ENCODE peak calls at places on chromosomes 16 and 17, in eight cellular contexts. One of them, this sample, is unnamed.

GRCh38 chr16:66996324-66996982 is 8.1 kb downstream of the CES4A start:
- DNase-seq in midbrain: peak
- DNase-seq in stomach: peak
- DNase-seq in activated T-cell treated with anti-CD3 and anti-CD28 coated beads for 4 hours: no peak
- DNase-seq in coronary artery: peak
- DNase-seq in cardiac fibroblast: peak
- DNase-seq in stimulated activated CD8-positive, alpha-beta memory T cell treated with anti-CD3 and anti-CD28 coated beads, Interleukin-7, amount 100 ng/mL, for 1 hour: no peak
- DNase-seq in BJ: peak
- DNase-seq in this sample: peak

GRCh38 chr16:79580465-79581200 is 19.9 kb downstream of the MAF start:
- DNase-seq in midbrain: no peak
- DNase-seq in stomach: no peak
- DNase-seq in activated T-cell treated with anti-CD3 and anti-CD28 coated beads for 4 hours: no peak
- DNase-seq in coronary artery: no peak
- DNase-seq in cardiac fibroblast: no peak
- DNase-seq in stimulated activated CD8-positive, alpha-beta memory T cell treated with anti-CD3 and anti-CD28 coated beads, Interleukin-7, amount 100 ng/mL, for 1 hour: no peak
- DNase-seq in BJ: no peak
- DNase-seq in this sample: no peak

GRCh38 chr16:27551046-27551445 is 1.1 kb downstream of the KATNIP start:
- DNase-seq in midbrain: no peak
- DNase-seq in stomach: no peak
- DNase-seq in activated T-cell treated with anti-CD3 and anti-CD28 coated beads for 4 hours: no peak
- DNase-seq in coronary artery: no peak
- DNase-seq in cardiac fibroblast: no peak
- DNase-seq in stimulated activated CD8-positive, alpha-beta memory T cell treated with anti-CD3 and anti-CD28 coated beads, Interleukin-7, amount 100 ng/mL, for 1 hour: no peak
- DNase-seq in BJ: no peak
- DNase-seq in this sample: no peak

GRCh38 chr16:10827691-10828341 is 9.2 kb upstream of the TVP23A start:
- DNase-seq in midbrain: peak
- DNase-seq in stomach: peak
- DNase-seq in activated T-cell treated with anti-CD3 and anti-CD28 coated beads for 4 hours: no peak
- DNase-seq in coronary artery: peak
- DNase-seq in cardiac fibroblast: peak
- DNase-seq in stimulated activated CD8-positive, alpha-beta memory T cell treated with anti-CD3 and anti-CD28 coated beads, Interleukin-7, amount 100 ng/mL, for 1 hour: no peak
- DNase-seq in BJ: peak
- DNase-seq in this sample: peak

GRCh38 chr17:65557349-65558310 is 3.8 kb downstream of the AXIN2 start:
- DNase-seq in midbrain: no peak
- DNase-seq in stomach: no peak
- DNase-seq in activated T-cell treated with anti-CD3 and anti-CD28 coated beads for 4 hours: no peak
- DNase-seq in coronary artery: no peak
- DNase-seq in cardiac fibroblast: peak
- DNase-seq in stimulated activated CD8-positive, alpha-beta memory T cell treated with anti-CD3 and anti-CD28 coated beads, Interleukin-7, amount 100 ng/mL, for 1 hour: no peak
- DNase-seq in BJ: no peak
- DNase-seq in this sample: peak

GRCh38 chr16:89391-90302 is 11.6 kb downstream of the MPG start:
- DNase-seq in midbrain: no peak
- DNase-seq in stomach: no peak
- DNase-seq in activated T-cell treated with anti-CD3 and anti-CD28 coated beads for 4 hours: no peak
- DNase-seq in coronary artery: no peak
- DNase-seq in cardiac fibroblast: no peak
- DNase-seq in stimulated activated CD8-positive, alpha-beta memory T cell treated with anti-CD3 and anti-CD28 coated beads, Interleukin-7, amount 100 ng/mL, for 1 hour: no peak
- DNase-seq in BJ: no peak
- DNase-seq in this sample: no peak

GRCh38 chr16:20880867-20881866 is 19.0 kb downstream of the DCUN1D3 start:
- DNase-seq in midbrain: no peak
- DNase-seq in stomach: no peak
- DNase-seq in activated T-cell treated with anti-CD3 and anti-CD28 coated beads for 4 hours: no peak
- DNase-seq in coronary artery: no peak
- DNase-seq in cardiac fibroblast: peak
- DNase-seq in stimulated activated CD8-positive, alpha-beta memory T cell treated with anti-CD3 and anti-CD28 coated beads, Interleukin-7, amount 100 ng/mL, for 1 hour: no peak
- DNase-seq in BJ: no peak
- DNase-seq in this sample: no peak

GRCh38 chr17:3602499-3602898 is 6.7 kb downstream of the TRPV1 start:
- DNase-seq in midbrain: no peak
- DNase-seq in stomach: no peak
- DNase-seq in activated T-cell treated with anti-CD3 and anti-CD28 coated beads for 4 hours: no peak
- DNase-seq in coronary artery: no peak
- DNase-seq in cardiac fibroblast: peak
- DNase-seq in stimulated activated CD8-positive, alpha-beta memory T cell treated with anti-CD3 and anti-CD28 coated beads, Interleukin-7, amount 100 ng/mL, for 1 hour: no peak
- DNase-seq in BJ: no peak
- DNase-seq in this sample: peak

GRCh38 chr16:78134944-78135619 is 35.6 kb downstream of the WWOX start:
- DNase-seq in midbrain: no peak
- DNase-seq in stomach: no peak
- DNase-seq in activated T-cell treated with anti-CD3 and anti-CD28 coated beads for 4 hours: no peak
- DNase-seq in coronary artery: no peak
- DNase-seq in cardiac fibroblast: no peak
- DNase-seq in stimulated activated CD8-positive, alpha-beta memory T cell treated with anti-CD3 and anti-CD28 coated beads, Interleukin-7, amount 100 ng/mL, for 1 hour: no peak
- DNase-seq in BJ: no peak
- DNase-seq in this sample: no peak

GRCh38 chr17:80372922-80373570 is 41.9 kb upstream of the ENDOV start:
- DNase-seq in midbrain: no peak
- DNase-seq in stomach: no peak
- DNase-seq in activated T-cell treated with anti-CD3 and anti-CD28 coated beads for 4 hours: no peak
- DNase-seq in coronary artery: no peak
- DNase-seq in cardiac fibroblast: no peak
- DNase-seq in stimulated activated CD8-positive, alpha-beta memory T cell treated with anti-CD3 and anti-CD28 coated beads, Interleukin-7, amount 100 ng/mL, for 1 hour: no peak
- DNase-seq in BJ: no peak
- DNase-seq in this sample: no peak

GRCh38 chr17:45942284-45942683 is 47.9 kb downstream of the MAPT start:
- DNase-seq in midbrain: peak
- DNase-seq in stomach: peak
- DNase-seq in activated T-cell treated with anti-CD3 and anti-CD28 coated beads for 4 hours: no peak
- DNase-seq in coronary artery: peak
- DNase-seq in cardiac fibroblast: peak
- DNase-seq in stimulated activated CD8-positive, alpha-beta memory T cell treated with anti-CD3 and anti-CD28 coated beads, Interleukin-7, amount 100 ng/mL, for 1 hour: no peak
- DNase-seq in BJ: no peak
- DNase-seq in this sample: peak

GRCh38 chr17:16926061-16926511 is 45.8 kb downstream of the TNFRSF13B start:
- DNase-seq in midbrain: no peak
- DNase-seq in stomach: no peak
- DNase-seq in activated T-cell treated with anti-CD3 and anti-CD28 coated beads for 4 hours: no peak
- DNase-seq in coronary artery: peak
- DNase-seq in cardiac fibroblast: no peak
- DNase-seq in stimulated activated CD8-positive, alpha-beta memory T cell treated with anti-CD3 and anti-CD28 coated beads, Interleukin-7, amount 100 ng/mL, for 1 hour: no peak
- DNase-seq in BJ: no peak
- DNase-seq in this sample: no peak

GRCh38 chr17:82507631-82508175 is 11.8 kb upstream of the FOXK2 start:
- DNase-seq in midbrain: no peak
- DNase-seq in stomach: no peak
- DNase-seq in activated T-cell treated with anti-CD3 and anti-CD28 coated beads for 4 hours: no peak
- DNase-seq in coronary artery: no peak
- DNase-seq in cardiac fibroblast: no peak
- DNase-seq in stimulated activated CD8-positive, alpha-beta memory T cell treated with anti-CD3 and anti-CD28 coated beads, Interleukin-7, amount 100 ng/mL, for 1 hour: no peak
- DNase-seq in BJ: no peak
- DNase-seq in this sample: no peak

GRCh38 chr17:37358098-37358829 is 17.5 kb upstream of the C17orf78 start:
- DNase-seq in midbrain: peak
- DNase-seq in stomach: peak
- DNase-seq in activated T-cell treated with anti-CD3 and anti-CD28 coated beads for 4 hours: peak
- DNase-seq in coronary artery: peak
- DNase-seq in cardiac fibroblast: peak
- DNase-seq in stimulated activated CD8-positive, alpha-beta memory T cell treated with anti-CD3 and anti-CD28 coated beads, Interleukin-7, amount 100 ng/mL, for 1 hour: no peak
- DNase-seq in BJ: no peak
- DNase-seq in this sample: peak

GRCh38 chr17:78125138-78125913 is 3.2 kb downstream of the TMC6 start:
- DNase-seq in midbrain: no peak
- DNase-seq in stomach: no peak
- DNase-seq in activated T-cell treated with anti-CD3 and anti-CD28 coated beads for 4 hours: no peak
- DNase-seq in coronary artery: no peak
- DNase-seq in cardiac fibroblast: no peak
- DNase-seq in stimulated activated CD8-positive, alpha-beta memory T cell treated with anti-CD3 and anti-CD28 coated beads, Interleukin-7, amount 100 ng/mL, for 1 hour: no peak
- DNase-seq in BJ: no peak
- DNase-seq in this sample: no peak

GRCh38 chr16:85524365-85524629 is 88.8 kb upstream of the GSE1 start:
- DNase-seq in midbrain: no peak
- DNase-seq in stomach: no peak
- DNase-seq in activated T-cell treated with anti-CD3 and anti-CD28 coated beads for 4 hours: no peak
- DNase-seq in coronary artery: no peak
- DNase-seq in cardiac fibroblast: no peak
- DNase-seq in stimulated activated CD8-positive, alpha-beta memory T cell treated with anti-CD3 and anti-CD28 coated beads, Interleukin-7, amount 100 ng/mL, for 1 hour: no peak
- DNase-seq in BJ: no peak
- DNase-seq in this sample: no peak

GRCh38 chr16:12017583-12017982 is 41.0 kb downstream of the SNX29 start:
- DNase-seq in midbrain: no peak
- DNase-seq in stomach: no peak
- DNase-seq in activated T-cell treated with anti-CD3 and anti-CD28 coated beads for 4 hours: no peak
- DNase-seq in coronary artery: no peak
- DNase-seq in cardiac fibroblast: no peak
- DNase-seq in stimulated activated CD8-positive, alpha-beta memory T cell treated with anti-CD3 and anti-CD28 coated beads, Interleukin-7, amount 100 ng/mL, for 1 hour: no peak
- DNase-seq in BJ: peak
- DNase-seq in this sample: peak

GRCh38 chr17:58605986-58606385 is 85.9 kb downstream of the TEX14 start:
- DNase-seq in midbrain: no peak
- DNase-seq in stomach: no peak
- DNase-seq in activated T-cell treated with anti-CD3 and anti-CD28 coated beads for 4 hours: no peak
- DNase-seq in coronary artery: no peak
- DNase-seq in cardiac fibroblast: no peak
- DNase-seq in stimulated activated CD8-positive, alpha-beta memory T cell treated with anti-CD3 and anti-CD28 coated beads, Interleukin-7, amount 100 ng/mL, for 1 hour: no peak
- DNase-seq in BJ: no peak
- DNase-seq in this sample: no peak

GRCh38 chr17:27463235-27463677 is 7.0 kb downstream of the KSR1 start:
- DNase-seq in midbrain: no peak
- DNase-seq in stomach: no peak
- DNase-seq in activated T-cell treated with anti-CD3 and anti-CD28 coated beads for 4 hours: no peak
- DNase-seq in coronary artery: no peak
- DNase-seq in cardiac fibroblast: no peak
- DNase-seq in stimulated activated CD8-positive, alpha-beta memory T cell treated with anti-CD3 and anti-CD28 coated beads, Interleukin-7, amount 100 ng/mL, for 1 hour: no peak
- DNase-seq in BJ: no peak
- DNase-seq in this sample: no peak

GRCh38 chr17:17313350-17313991 is 10.3 kb downstream of the NT5M start:
- DNase-seq in midbrain: no peak
- DNase-seq in stomach: peak
- DNase-seq in activated T-cell treated with anti-CD3 and anti-CD28 coated beads for 4 hours: peak
- DNase-seq in coronary artery: no peak
- DNase-seq in cardiac fibroblast: peak
- DNase-seq in stimulated activated CD8-positive, alpha-beta memory T cell treated with anti-CD3 and anti-CD28 coated beads, Interleukin-7, amount 100 ng/mL, for 1 hour: peak
- DNase-seq in BJ: no peak
- DNase-seq in this sample: peak

GRCh38 chr17:18877104-18877503 is 19.2 kb downstream of the PRPSAP2 start:
- DNase-seq in midbrain: no peak
- DNase-seq in stomach: no peak
- DNase-seq in activated T-cell treated with anti-CD3 and anti-CD28 coated beads for 4 hours: no peak
- DNase-seq in coronary artery: no peak
- DNase-seq in cardiac fibroblast: no peak
- DNase-seq in stimulated activated CD8-positive, alpha-beta memory T cell treated with anti-CD3 and anti-CD28 coated beads, Interleukin-7, amount 100 ng/mL, for 1 hour: no peak
- DNase-seq in BJ: no peak
- DNase-seq in this sample: peak

GRCh38 chr17:46009681-46010596 is 10.9 kb downstream of the STH start:
- DNase-seq in midbrain: no peak
- DNase-seq in stomach: no peak
- DNase-seq in activated T-cell treated with anti-CD3 and anti-CD28 coated beads for 4 hours: no peak
- DNase-seq in coronary artery: no peak
- DNase-seq in cardiac fibroblast: peak
- DNase-seq in stimulated activated CD8-positive, alpha-beta memory T cell treated with anti-CD3 and anti-CD28 coated beads, Interleukin-7, amount 100 ng/mL, for 1 hour: no peak
- DNase-seq in BJ: no peak
- DNase-seq in this sample: peak

GRCh38 chr17:35568561-35568960 is 7.9 kb upstream of the SLFN14 start:
- DNase-seq in midbrain: no peak
- DNase-seq in stomach: no peak
- DNase-seq in activated T-cell treated with anti-CD3 and anti-CD28 coated beads for 4 hours: peak
- DNase-seq in coronary artery: no peak
- DNase-seq in cardiac fibroblast: peak
- DNase-seq in stimulated activated CD8-positive, alpha-beta memory T cell treated with anti-CD3 and anti-CD28 coated beads, Interleukin-7, amount 100 ng/mL, for 1 hour: no peak
- DNase-seq in BJ: no peak
- DNase-seq in this sample: peak

GRCh38 chr16:28572659-28573510 is 19.2 kb downstream of the SGF29 start:
- DNase-seq in midbrain: no peak
- DNase-seq in stomach: no peak
- DNase-seq in activated T-cell treated with anti-CD3 and anti-CD28 coated beads for 4 hours: no peak
- DNase-seq in coronary artery: no peak
- DNase-seq in cardiac fibroblast: no peak
- DNase-seq in stimulated activated CD8-positive, alpha-beta memory T cell treated with anti-CD3 and anti-CD28 coated beads, Interleukin-7, amount 100 ng/mL, for 1 hour: no peak
- DNase-seq in BJ: no peak
- DNase-seq in this sample: no peak